ENCODE peak calls at places on chromosomes 16 and 17, in seven cellular contexts. C is PC-3; D is bronchial epithelial cell; T is breast epithelium; B is BJ; Q is CD8-positive, alpha-beta T cell; G is IMR-90. U is an unnamed sample. For H3K36me3, the result is how much of the 10 kb centered on the place peaks cover.

GRCh38 chr17:32386844-32387243 is 36.9 kb downstream of the ZNF207 start:
- DNase-seq in C (peak), D (peak), T (no peak), B (no peak), Q (no peak), G (peak), U (no peak)

GRCh38 chr17:77425791-77426641 is 285.2 kb downstream of the SEC14L1 start:
- DNase-seq in C (peak), D (peak), T (peak), B (no peak), Q (no peak), G (peak), U (peak)

GRCh38 chr17:76623271-76624146 is 20.0 kb downstream of the ST6GALNAC1 start:
- DNase-seq in C (peak), D (peak), T (peak), B (peak), Q (peak), G (peak), U (peak)

GRCh38 chr17:49496866-49497146 is 1.7 kb downstream of the NGFR start:
- DNase-seq in C (no peak), D (no peak), T (no peak), B (no peak), Q (no peak), G (no peak), U (no peak)

GRCh38 chr17:951388-952132 is 28.0 kb downstream of the NXN start:
- DNase-seq in C (peak), D (peak), T (peak), B (no peak), Q (no peak), G (peak), U (peak)

GRCh38 chr17:69286257-69286656 is 40.7 kb downstream of the ABCA5 start:
- DNase-seq in C (peak), D (peak), T (no peak), B (no peak), Q (no peak), G (no peak), U (no peak)

GRCh38 chr16:84920333-84920732 is 91.0 kb downstream of the ZDHHC7 start:
- DNase-seq in C (no peak), D (no peak), T (no peak), B (no peak), Q (no peak), G (no peak), U (no peak)

GRCh38 chr16:83021049-83021448 is 394.3 kb downstream of the CDH13 start:
- DNase-seq in C (no peak), D (no peak), T (no peak), B (no peak), Q (no peak), G (no peak), U (no peak)

GRCh38 chr16:874366-875181 is 74.0 kb upstream of the GNG13 start:
- DNase-seq in C (no peak), D (no peak), T (no peak), B (no peak), Q (no peak), G (no peak), U (no peak)

GRCh38 chr17:61322316-61323014 is 77.2 kb upstream of the TBX2 start:
- DNase-seq in C (no peak), D (no peak), T (no peak), B (no peak), Q (no peak), G (no peak), U (no peak)

GRCh38 chr16:86619263-86619935 is 41.0 kb downstream of the FOXL1 start:
- DNase-seq in C (no peak), D (no peak), T (no peak), B (no peak), Q (no peak), G (no peak), U (no peak)

GRCh38 chr17:38509008-38509771 is 80.9 kb downstream of the ARHGAP23 start:
- DNase-seq in C (peak), D (peak), T (peak), B (peak), Q (peak), G (peak), U (peak)

GRCh38 chr17:51610834-51611233 is 350.5 kb downstream of the UTP18 start:
- DNase-seq in C (no peak), D (no peak), T (no peak), B (no peak), Q (no peak), G (no peak), U (no peak)

GRCh38 chr17:81066072-81066471 is 31.1 kb downstream of the BAIAP2 start:
- DNase-seq in C (peak), D (peak), T (peak), B (no peak), Q (no peak), G (no peak), U (no peak)

GRCh38 chr17:49687878-49688491 is 10.1 kb upstream of the SPOP start:
- DNase-seq in C (peak), D (peak), T (no peak), B (no peak), Q (no peak), G (peak), U (peak)

GRCh38 chr16:88305176-88305575 is 77.6 kb upstream of the ZNF469 start:
- DNase-seq in C (no peak), D (no peak), T (no peak), B (no peak), Q (no peak), G (no peak), U (no peak)

GRCh38 chr16:68370921-68371651 is 60.3 kb downstream of the PRMT7 start:
- DNase-seq in C (no peak), D (no peak), T (no peak), B (no peak), Q (peak), G (no peak), U (no peak)

GRCh38 chr16:66286527-66286926 is 80.0 kb upstream of the CDH5 start:
- DNase-seq in C (no peak), D (no peak), T (no peak), B (no peak), Q (no peak), G (no peak), U (no peak)

GRCh38 chr16:61228371-61228770 is 807.9 kb downstream of the CDH8 start:
- DNase-seq in C (no peak), D (no peak), T (no peak), B (no peak), Q (no peak), G (no peak), U (no peak)

DNA sequence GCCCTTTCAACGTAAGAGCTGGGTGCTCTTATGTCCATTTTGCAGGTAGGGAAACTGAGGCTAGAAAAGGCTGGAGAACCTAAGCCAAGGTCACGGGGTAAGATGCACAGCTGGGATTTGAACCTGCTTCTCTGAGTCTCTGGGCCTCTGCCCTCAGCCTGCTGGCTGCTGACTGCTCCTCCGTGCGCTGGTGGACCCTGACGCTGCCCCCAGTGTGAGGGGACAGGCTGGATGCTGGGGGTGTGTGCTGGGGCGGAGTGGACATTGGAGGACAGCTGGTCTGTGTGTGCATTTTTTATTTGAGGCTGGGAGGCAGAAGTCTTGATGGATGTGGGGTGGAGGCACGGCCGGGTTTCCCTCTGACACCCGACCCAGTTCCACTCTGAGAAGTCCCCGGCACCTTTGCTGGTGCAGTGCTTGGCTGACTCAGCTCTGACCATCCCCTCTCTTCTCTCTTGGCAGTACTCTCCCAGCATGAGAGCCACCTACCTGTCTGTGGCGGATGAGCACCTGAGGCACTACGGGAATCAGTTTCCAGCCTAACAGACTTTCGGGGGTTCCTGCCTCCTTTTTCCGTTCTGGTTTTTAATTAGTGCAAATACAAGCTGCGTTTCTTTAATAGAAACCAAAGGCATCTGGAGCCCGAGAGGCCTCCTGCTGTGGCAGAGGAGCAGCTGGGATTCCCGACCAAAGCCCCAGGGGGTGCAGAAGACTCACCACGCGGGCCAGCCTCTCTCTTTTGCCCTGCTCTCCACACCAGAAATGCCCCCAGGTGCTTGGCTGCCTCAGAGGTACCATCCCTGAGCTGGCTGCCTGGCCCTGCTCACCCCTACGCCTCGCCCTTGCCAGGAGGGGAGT is 14.1 kb upstream of the DNAI2 start:
- DNase-seq in C (peak), D (peak), T (no peak), B (no peak), Q (no peak), G (no peak), U (no peak)
- TF ChIP-seq CTCF in C (peak), D (no peak), T (no peak), B (no peak), Q (no peak), G (no peak), U (no peak)

DNA sequence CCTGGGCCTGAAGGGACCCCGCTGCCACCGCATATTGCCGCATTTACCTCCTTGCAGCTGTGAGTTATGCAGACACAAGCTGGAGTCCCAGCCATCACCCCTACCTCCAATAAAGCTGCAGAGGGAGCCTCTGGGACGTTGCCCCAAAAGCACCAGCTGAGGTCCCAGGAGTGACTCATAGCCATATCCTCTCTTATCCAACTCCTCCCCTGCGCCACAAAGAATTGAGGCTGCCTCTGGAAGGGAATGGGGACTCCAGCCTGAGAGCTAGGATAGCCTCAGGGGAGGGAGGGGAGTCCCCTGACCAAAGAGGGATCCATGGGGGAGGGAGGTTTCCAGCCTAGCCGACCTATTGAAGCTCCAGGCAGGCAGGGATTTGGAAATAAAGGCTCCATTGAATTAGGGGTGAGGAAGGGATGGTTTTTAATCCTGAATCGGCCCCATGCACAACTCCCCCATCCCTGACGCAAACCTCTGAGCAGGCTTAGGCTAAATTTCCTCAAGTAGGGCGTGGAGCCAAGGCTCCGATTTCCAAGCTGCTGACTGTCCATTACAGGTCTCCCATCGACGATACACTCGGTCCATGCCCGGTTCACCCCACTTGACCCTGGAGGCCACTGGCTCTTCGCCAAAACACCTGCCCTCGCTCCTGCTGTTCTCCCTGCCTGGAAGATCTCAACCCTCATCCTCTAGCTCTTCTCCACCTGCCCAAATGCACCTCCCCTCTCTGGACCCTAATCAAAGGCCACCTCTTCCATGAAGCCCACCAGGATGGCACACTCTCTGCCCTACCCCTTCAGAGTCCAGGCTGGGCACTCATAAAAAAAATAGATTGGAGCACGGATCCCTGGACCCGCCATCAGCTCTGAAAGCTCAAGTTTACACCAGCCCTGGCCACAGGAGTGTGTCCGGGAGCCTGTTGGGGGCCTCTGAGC is 27.5 kb downstream of the PIMREG start:
- DNase-seq in C (peak), D (peak), T (no peak), B (no peak), Q (no peak), G (peak), U (peak)
- H3K36me3 ChIP-seq in C (under half), D (under half), T (under half), B (under half), Q (under half), G (under half), U (under half)

GRCh38 chr17:7982171-7982570 is 20.2 kb upstream of the GUCY2D start:
- DNase-seq in C (peak), D (peak), T (no peak), B (no peak), Q (no peak), G (peak), U (peak)
- H3K4me3 ChIP-seq in C (peak), D (no peak), T (no peak), B (no peak), Q (no peak), G (no peak), U (no peak)

GRCh38 chr17:42844761-42845555 is 578 bp downstream of the AOC2 start:
- DNase-seq in C (no peak), D (no peak), T (no peak), B (no peak), Q (no peak), G (no peak), U (no peak)

GRCh38 chr17:42844271-42844670 is at the start of gene AOC2:
- DNase-seq in C (no peak), D (no peak), T (no peak), B (no peak), Q (no peak), G (no peak), U (no peak)

GRCh38 chr17:42846594-42847280 is 2.4 kb downstream of the AOC2 start:
- DNase-seq in C (no peak), D (peak), T (no peak), B (no peak), Q (no peak), G (peak), U (no peak)

GRCh38 chr17:42845918-42846593 is 1.7 kb downstream of the AOC2 start:
- DNase-seq in C (peak), D (no peak), T (no peak), B (no peak), Q (no peak), G (no peak), U (no peak)

DNA sequence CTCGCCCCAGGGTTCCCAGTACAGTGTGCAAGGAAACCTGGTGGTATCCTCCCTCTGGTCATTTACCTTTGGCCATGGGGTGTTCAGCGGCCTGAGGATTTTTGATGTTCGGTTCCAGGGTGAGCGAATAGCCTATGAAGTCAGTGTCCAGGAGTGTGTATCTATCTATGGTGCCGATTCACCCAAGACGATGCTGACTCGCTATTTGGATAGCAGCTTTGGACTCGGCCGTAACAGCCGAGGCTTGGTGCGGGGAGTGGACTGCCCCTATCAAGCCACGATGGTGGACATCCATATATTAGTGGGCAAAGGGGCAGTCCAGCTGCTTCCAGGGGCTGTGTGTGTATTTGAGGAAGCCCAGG is 1.2 kb downstream of the AOC2 start:
- DNase-seq in C (no peak), D (no peak), T (no peak), B (no peak), Q (no peak), G (no peak), U (no peak)
- TF ChIP-seq CTCF in C (no peak), D (no peak), T (no peak), B (no peak), Q (no peak), G (no peak), U (no peak)

DNA sequence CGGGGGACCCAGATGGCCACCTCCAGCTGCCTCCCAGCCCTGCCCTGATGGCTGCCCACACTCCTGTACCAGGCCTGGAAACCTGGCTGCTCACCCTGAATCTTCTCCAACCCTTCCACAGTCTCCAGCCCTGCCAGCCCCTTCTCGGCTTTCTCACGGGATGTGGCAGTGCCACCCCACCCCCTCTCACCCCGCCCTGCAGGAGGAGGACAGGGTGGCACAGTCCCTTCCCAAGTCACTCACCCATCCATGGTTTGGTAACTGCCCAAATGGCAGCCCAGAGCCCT is 14.2 kb downstream of the MYBBP1A start:
- DNase-seq in C (no peak), D (no peak), T (no peak), B (no peak), Q (no peak), G (no peak), U (no peak)
- H3K36me3 ChIP-seq in C (under half), D (under half), T (under half), B (under half), Q (under half), G (half or more), U (under half)

DNA sequence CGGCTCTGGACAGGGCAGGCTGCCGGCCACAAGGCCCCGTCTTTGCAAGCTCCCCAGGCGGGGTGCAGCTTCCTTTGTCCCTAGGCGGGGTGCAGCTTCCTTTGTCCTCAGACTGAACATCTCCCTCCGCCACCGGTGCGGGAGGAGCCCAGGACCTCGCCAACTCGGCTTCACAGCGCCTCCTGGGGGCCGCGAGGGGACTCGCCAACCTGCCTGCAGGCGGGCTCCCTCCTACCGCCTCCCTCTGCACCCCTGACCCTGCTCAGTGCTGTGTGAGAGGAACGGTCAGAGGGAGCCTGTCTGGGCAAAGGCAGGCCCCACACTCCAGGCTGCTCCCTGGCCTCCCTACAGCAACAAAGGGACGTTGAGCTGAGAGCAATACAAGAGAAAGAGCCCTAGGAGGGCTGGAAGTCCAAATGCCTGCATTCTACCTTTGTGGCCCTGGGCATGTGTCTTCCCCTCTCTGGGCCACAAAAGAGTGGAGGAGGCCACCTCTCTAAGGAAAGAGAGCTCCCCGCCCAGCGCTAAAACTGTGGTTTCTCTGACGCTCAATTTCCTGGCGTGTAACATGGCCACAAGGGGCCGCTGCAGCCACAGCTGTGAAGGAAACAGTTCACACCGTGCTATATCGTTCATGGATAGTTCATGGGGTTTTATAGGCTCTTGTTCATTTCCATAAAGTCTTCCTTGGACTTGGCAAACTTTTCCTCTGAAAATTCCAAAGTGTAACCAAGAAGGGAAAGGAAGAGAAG is 20.9 kb upstream of the KRT19 start:
- DNase-seq in C (peak), D (peak), T (peak), B (no peak), Q (peak), G (peak), U (peak)
- H3K4me3 ChIP-seq in C (peak), D (peak), T (peak), B (no peak), Q (peak), G (no peak), U (peak)